ENCODE peak calls at places on chromosomes 12 and 14, in six cellular contexts. S is HCT116, M is A549, X is HepG2, Y is SK-N-SH, L is K562. O is an unnamed sample.
A peak's percentile ranks its signal among the peaks of the same experiment; 100 is the strongest.

GRCh38 chr14:23582906-23583760 is 4.5 kb upstream of the JPH4 start:
- DNase-seq in X (peak; percentile 80), L (no peak), Y (no peak), M (no peak), S (no peak), O (no peak)

GRCh38 chr14:100048786-100049185 is 16.4 kb upstream of the EVL start:
- DNase-seq in L (no peak), Y (no peak), X (no peak), M (no peak), S (no peak), O (no peak)

GRCh38 chr14:87260460-87260859 is 732.5 kb downstream of the GALC start:
- DNase-seq in Y (no peak), S (no peak), M (no peak), X (no peak), L (no peak), O (no peak)

GRCh38 chr12:129772463-129773169 is 131.2 kb downstream of the TMEM132D start:
- DNase-seq in M (no peak), L (no peak), S (no peak), Y (no peak), X (no peak), O (no peak)

GRCh38 chr12:113007166-113007565 is 28.8 kb downstream of the OAS2 start:
- DNase-seq in X (peak; percentile 41), Y (no peak), M (no peak), S (peak; percentile 4), L (no peak), O (no peak)

GRCh38 chr12:123767613-123768012 is 5.5 kb downstream of the DNAH10 start:
- DNase-seq in L (no peak), Y (no peak), S (no peak), M (no peak), X (no peak), O (no peak)

GRCh38 chr14:56733396-56733795 is 76.9 kb downstream of the OTX2 start:
- DNase-seq in M (no peak), Y (no peak), X (no peak), S (no peak), L (no peak), O (no peak)

GRCh38 chr12:104602901-104603300 is 146.2 kb downstream of the CHST11 start:
- DNase-seq in M (no peak), X (no peak), S (no peak), Y (no peak), L (no peak), O (no peak)

GRCh38 chr14:62604524-62604923 is 440.7 kb downstream of the KCNH5 start:
- DNase-seq in M (no peak), S (no peak), L (no peak), Y (no peak), X (no peak), O (no peak)

GRCh38 chr14:43005807-43006206 is 1399.1 kb downstream of the LRFN5 start:
- DNase-seq in M (no peak), L (no peak), S (no peak), Y (no peak), X (no peak), O (no peak)

GRCh38 chr14:43001729-43002128 is 1395.1 kb downstream of the LRFN5 start:
- DNase-seq in Y (no peak), M (no peak), X (no peak), S (no peak), L (no peak), O (no peak)

GRCh38 chr14:43003845-43004244 is 1397.2 kb downstream of the LRFN5 start:
- DNase-seq in X (peak; percentile 13), M (no peak), L (no peak), S (peak; percentile 21), Y (no peak), O (no peak)
- H3K9me3 ChIP-seq in X (peaks cover 91% of the 10 kb centered on the region), M (peaks cover 11% of the 10 kb centered on the region), L (no peaks in the 10 kb centered on the region), S (peaks cover 23% of the 10 kb centered on the region), Y (no peaks in the 10 kb centered on the region), O (peaks cover 20% of the 10 kb centered on the region)

GRCh38 chr12:47033797-47034555 is 45.4 kb upstream of the PCED1B start:
- DNase-seq in M (no peak), L (no peak), Y (no peak), X (no peak), S (no peak), O (no peak)

GRCh38 chr12:47033081-47033480 is 46.3 kb upstream of the PCED1B start:
- DNase-seq in L (no peak), S (no peak), Y (no peak), M (no peak), X (no peak), O (no peak)

GRCh38 chr12:47029903-47030302 is 49.5 kb upstream of the PCED1B start:
- DNase-seq in S (no peak), L (no peak), Y (no peak), M (no peak), X (no peak), O (no peak)

GRCh38 chr12:47034661-47035060 is 44.8 kb upstream of the PCED1B start:
- DNase-seq in L (no peak), X (no peak), M (no peak), Y (no peak), S (no peak), O (no peak)

GRCh38 chr12:47032644-47033043 is 46.8 kb upstream of the PCED1B start:
- DNase-seq in M (no peak), X (peak; percentile 23), Y (peak; percentile 3), L (no peak), S (peak; percentile 36), O (no peak)
- TF ChIP-seq REST in M (no peak), X (no peak), Y (no peak), L (no peak), S (no peak), O (no peak)

GRCh38 chr12:99486277-99486676 is 161.3 kb upstream of the GARIN6 start:
- DNase-seq in X (no peak), L (no peak), S (no peak), M (no peak), Y (no peak), O (no peak)
- H3K9me3 ChIP-seq in X (no peaks in the 10 kb centered on the region), L (peaks cover 4% of the 10 kb centered on the region), S (no peaks in the 10 kb centered on the region), M (peaks cover 3% of the 10 kb centered on the region), Y (no peaks in the 10 kb centered on the region), O (no peaks in the 10 kb centered on the region)

DNA sequence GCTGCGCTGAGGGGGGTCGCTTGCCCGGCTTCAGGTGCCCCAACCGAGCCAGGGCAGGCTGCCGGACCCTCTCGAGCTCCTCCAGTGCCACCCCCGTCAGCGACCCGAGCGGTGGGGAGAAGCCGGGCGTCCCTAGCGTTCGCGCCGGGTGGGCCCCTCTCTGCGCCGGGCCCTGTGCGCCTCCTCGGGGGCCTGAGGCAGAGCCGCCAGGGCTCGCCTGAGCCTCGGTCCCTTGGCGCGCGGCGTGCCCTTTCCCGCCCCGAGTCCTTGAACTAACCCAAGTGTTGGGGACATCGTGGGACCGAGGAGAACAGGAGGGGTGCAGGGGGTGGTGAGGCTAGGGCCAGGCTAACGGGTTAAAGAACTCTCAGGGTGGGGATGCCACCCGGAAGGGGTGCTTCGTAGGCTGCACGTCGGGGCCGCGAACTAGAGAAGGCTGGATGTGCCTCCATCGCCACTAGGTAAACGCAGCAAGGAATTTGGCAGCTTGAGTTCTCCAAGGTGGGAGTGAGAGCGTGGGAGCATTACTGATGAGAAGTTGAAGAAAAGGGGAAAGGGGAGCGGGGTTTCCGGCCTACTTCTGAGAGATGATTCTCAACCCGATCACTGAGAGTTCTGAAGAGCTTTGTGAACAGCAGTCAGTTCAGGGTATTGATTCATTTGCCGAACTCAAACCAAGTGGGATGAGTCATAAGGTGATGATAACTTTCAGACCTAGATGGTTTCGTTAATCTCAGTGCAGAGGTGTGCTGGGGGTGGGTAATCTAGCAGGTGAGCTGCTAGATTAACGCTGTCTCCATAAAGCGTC is 618 bp downstream of the RNF34 start:
- DNase-seq in L (no peak), Y (peak; percentile 69), S (peak; percentile 22), X (peak; percentile 43), M (no peak), O (no peak)
- TF ChIP-seq REST in L (no peak), Y (no peak), S (no peak), X (no peak), M (no peak), O (no peak)

GRCh38 chr12:34602213-34602940 is 580.1 kb downstream of the ALG10 start:
- DNase-seq in S (no peak), Y (peak; percentile 0), L (no peak), X (no peak), M (no peak), O (no peak)

GRCh38 chr12:34604631-34605509 is 582.6 kb downstream of the ALG10 start:
- DNase-seq in S (no peak), M (no peak), Y (peak; percentile 0), X (no peak), L (peak; percentile 1), O (no peak)

GRCh38 chr12:34601689-34602088 is 579.4 kb downstream of the ALG10 start:
- DNase-seq in L (peak; percentile 3), X (no peak), S (no peak), M (no peak), Y (peak; percentile 0), O (no peak)

GRCh38 chr12:34604227-34604626 is 581.9 kb downstream of the ALG10 start:
- DNase-seq in M (no peak), Y (peak; percentile 0), L (peak; percentile 2), S (no peak), X (no peak), O (no peak)

DNA sequence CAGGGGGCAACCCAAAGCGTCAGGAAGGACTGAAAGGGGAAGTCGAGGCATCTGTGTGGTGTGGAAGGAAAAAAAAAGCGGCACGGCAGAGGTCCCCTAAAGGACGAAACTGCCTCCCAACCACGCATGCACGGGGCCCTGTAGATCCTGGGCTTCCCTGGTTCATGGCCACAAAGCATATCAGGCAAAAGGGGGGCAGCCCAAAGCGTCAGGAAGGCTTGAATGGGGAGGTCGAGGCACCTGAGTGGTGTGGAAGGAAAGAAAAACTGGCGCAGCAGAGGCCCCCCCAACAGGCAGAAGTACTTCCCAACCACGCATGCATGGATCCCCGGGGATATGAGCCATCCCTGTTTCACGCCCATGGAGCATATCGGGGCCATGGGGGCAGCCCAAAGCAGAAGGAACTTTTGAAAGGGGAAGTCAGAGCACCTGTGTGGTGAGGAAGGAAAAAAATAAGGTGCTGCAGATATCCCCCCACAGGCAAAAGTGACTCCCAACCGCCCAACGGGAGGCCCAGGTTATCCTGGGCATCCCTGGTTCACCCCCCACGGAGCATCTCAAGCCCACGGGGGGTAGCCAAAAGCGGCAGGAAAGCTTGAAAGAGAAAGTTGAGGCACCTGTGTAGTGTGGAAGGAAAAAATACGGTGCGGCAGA is 581.2 kb downstream of the ALG10 start:
- DNase-seq in S (no peak), Y (peak; percentile 0), M (no peak), L (peak; percentile 12), X (no peak), O (no peak)
- H3K9me3 ChIP-seq in S (no peaks in the 10 kb centered on the region), Y (no peaks in the 10 kb centered on the region), M (no peaks in the 10 kb centered on the region), L (no peaks in the 10 kb centered on the region), X (peaks cover 94% of the 10 kb centered on the region), O (no peaks in the 10 kb centered on the region)

DNA sequence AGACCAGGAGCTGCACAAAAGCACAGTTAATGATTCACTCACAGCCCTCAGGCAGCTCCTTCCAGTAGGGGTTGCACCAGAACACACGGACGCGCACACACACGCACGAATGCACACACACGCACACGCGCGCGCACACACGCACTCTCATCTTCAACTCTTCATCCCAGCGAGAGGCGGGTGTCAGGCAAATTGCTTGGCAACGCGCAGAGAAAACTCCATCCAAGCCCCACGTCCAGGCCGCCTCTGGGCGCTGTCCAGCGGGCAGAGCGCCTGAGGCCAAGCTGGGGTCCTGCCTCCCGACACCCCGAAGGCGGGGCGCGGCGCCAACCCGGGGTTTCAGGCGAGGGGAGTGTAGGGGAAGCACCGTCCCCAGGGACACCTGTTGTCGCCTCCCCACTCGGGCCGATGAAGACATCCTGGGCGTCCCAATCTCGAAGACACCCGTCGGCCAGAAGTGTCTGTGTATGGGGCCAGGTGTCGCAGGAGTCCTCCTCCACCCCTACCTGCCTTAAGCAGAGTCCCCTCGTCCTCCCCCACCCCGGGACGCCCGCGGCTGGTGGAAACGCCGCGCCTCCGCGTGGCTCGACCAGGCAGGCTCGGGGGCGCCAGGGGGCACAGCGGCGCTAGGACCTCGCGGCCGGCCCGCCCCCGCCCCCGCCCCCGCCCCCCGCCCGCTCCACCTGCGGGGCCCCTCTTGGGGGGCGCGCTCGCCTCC is 35.6 kb upstream of the STON2 start:
- DNase-seq in Y (peak; percentile 85), S (no peak), M (peak; percentile 51), L (peak; percentile 74), X (peak; percentile 55), O (no peak)
- TF ChIP-seq REST in Y (peak; percentile 90), S (peak; percentile 62), M (peak; percentile 82), L (peak; percentile 93), X (peak; percentile 93), O (peak; percentile 74)

O was measured in Panc1.